ENCODE peak calls at places on chromosomes 6 and 20, in eight cellular contexts. One of them, this sample, is unnamed.

GRCh38 chr6:143333749-143334520 is 116.6 kb downstream of the ADAT2 start:
- DNase-seq in right cardiac atrium: no peak
- DNase-seq in suprapubic skin: no peak
- DNase-seq in NCI-H187 treated with DMSO at 0.1 percent for 48 hours: no peak
- DNase-seq in HEK293T: no peak
- DNase-seq in ascending aorta: no peak
- DNase-seq in NCI-H1105: no peak
- DNase-seq in EL: no peak
- DNase-seq in this sample: no peak

GRCh38 chr6:3506751-3507388 is 50.0 kb upstream of the SLC22A23 start:
- DNase-seq in right cardiac atrium: no peak
- DNase-seq in suprapubic skin: no peak
- DNase-seq in NCI-H187 treated with DMSO at 0.1 percent for 48 hours: no peak
- DNase-seq in HEK293T: no peak
- DNase-seq in ascending aorta: no peak
- DNase-seq in NCI-H1105: no peak
- DNase-seq in EL: no peak
- DNase-seq in this sample: no peak

GRCh38 chr6:139834232-139834631 is 459.8 kb upstream of the CITED2 start:
- DNase-seq in right cardiac atrium: no peak
- DNase-seq in suprapubic skin: no peak
- DNase-seq in NCI-H187 treated with DMSO at 0.1 percent for 48 hours: no peak
- DNase-seq in HEK293T: no peak
- DNase-seq in ascending aorta: no peak
- DNase-seq in NCI-H1105: no peak
- DNase-seq in EL: no peak
- DNase-seq in this sample: no peak

GRCh38 chr6:142821860-142822259 is 123.1 kb downstream of the HIVEP2 start:
- DNase-seq in right cardiac atrium: peak
- DNase-seq in suprapubic skin: no peak
- DNase-seq in NCI-H187 treated with DMSO at 0.1 percent for 48 hours: no peak
- DNase-seq in HEK293T: no peak
- DNase-seq in ascending aorta: no peak
- DNase-seq in NCI-H1105: no peak
- DNase-seq in EL: no peak
- DNase-seq in this sample: no peak

GRCh38 chr20:10594286-10594868 is 79.4 kb downstream of the JAG1 start:
- DNase-seq in right cardiac atrium: no peak
- DNase-seq in suprapubic skin: no peak
- DNase-seq in NCI-H187 treated with DMSO at 0.1 percent for 48 hours: no peak
- DNase-seq in HEK293T: no peak
- DNase-seq in ascending aorta: no peak
- DNase-seq in NCI-H1105: no peak
- DNase-seq in EL: no peak
- DNase-seq in this sample: no peak

GRCh38 chr6:150435832-150436231 is 67.0 kb downstream of the IYD start:
- DNase-seq in right cardiac atrium: no peak
- DNase-seq in suprapubic skin: no peak
- DNase-seq in NCI-H187 treated with DMSO at 0.1 percent for 48 hours: no peak
- DNase-seq in HEK293T: no peak
- DNase-seq in ascending aorta: no peak
- DNase-seq in NCI-H1105: no peak
- DNase-seq in EL: no peak
- DNase-seq in this sample: no peak

GRCh38 chr6:624979-625378 is 31.9 kb downstream of the HUS1B start:
- DNase-seq in right cardiac atrium: peak
- DNase-seq in suprapubic skin: no peak
- DNase-seq in NCI-H187 treated with DMSO at 0.1 percent for 48 hours: no peak
- DNase-seq in HEK293T: peak
- DNase-seq in ascending aorta: no peak
- DNase-seq in NCI-H1105: peak
- DNase-seq in EL: peak
- DNase-seq in this sample: no peak

GRCh38 chr6:78513856-78514255 is 353.5 kb upstream of the IRAK1BP1 start:
- DNase-seq in right cardiac atrium: no peak
- DNase-seq in suprapubic skin: no peak
- DNase-seq in NCI-H187 treated with DMSO at 0.1 percent for 48 hours: no peak
- DNase-seq in HEK293T: no peak
- DNase-seq in ascending aorta: no peak
- DNase-seq in NCI-H1105: no peak
- DNase-seq in EL: no peak
- DNase-seq in this sample: no peak

GRCh38 chr6:107820571-107821261 is 3.4 kb downstream of the SCML4 start:
- DNase-seq in right cardiac atrium: peak
- DNase-seq in suprapubic skin: no peak
- DNase-seq in NCI-H187 treated with DMSO at 0.1 percent for 48 hours: no peak
- DNase-seq in HEK293T: peak
- DNase-seq in ascending aorta: no peak
- DNase-seq in NCI-H1105: peak
- DNase-seq in EL: peak
- DNase-seq in this sample: no peak

GRCh38 chr20:5900908-5901307 is 49.4 kb downstream of the TRMT6 start:
- DNase-seq in right cardiac atrium: no peak
- DNase-seq in suprapubic skin: no peak
- DNase-seq in NCI-H187 treated with DMSO at 0.1 percent for 48 hours: no peak
- DNase-seq in HEK293T: no peak
- DNase-seq in ascending aorta: no peak
- DNase-seq in NCI-H1105: no peak
- DNase-seq in EL: no peak
- DNase-seq in this sample: no peak

GRCh38 chr6:154766993-154767392 is 33.8 kb downstream of the SCAF8 start:
- DNase-seq in right cardiac atrium: no peak
- DNase-seq in suprapubic skin: no peak
- DNase-seq in NCI-H187 treated with DMSO at 0.1 percent for 48 hours: no peak
- DNase-seq in HEK293T: no peak
- DNase-seq in ascending aorta: no peak
- DNase-seq in NCI-H1105: no peak
- DNase-seq in EL: peak
- DNase-seq in this sample: no peak

GRCh38 chr6:156593893-156594292 is 183.3 kb upstream of the ARID1B start:
- DNase-seq in right cardiac atrium: no peak
- DNase-seq in suprapubic skin: no peak
- DNase-seq in NCI-H187 treated with DMSO at 0.1 percent for 48 hours: no peak
- DNase-seq in HEK293T: no peak
- DNase-seq in ascending aorta: no peak
- DNase-seq in NCI-H1105: no peak
- DNase-seq in EL: no peak
- DNase-seq in this sample: no peak

This sample was measured in mesenteric fat pad.